ENCODE peak calls at places on chromosome 11, in seven cellular contexts. One of them, this sample, is unnamed. For H3K36me3, the result is how much of the 10 kb centered on the place peaks cover.

GRCh38 chr11:16795146-16795545 is 56.7 kb downstream of the C11orf58 start:
- DNase-seq in tibial nerve: no peak
- DNase-seq in spleen: peak
- DNase-seq in heart left ventricle: no peak
- DNase-seq in ovary: no peak
- DNase-seq in H1: no peak
- DNase-seq in adrenal gland: no peak
- DNase-seq in this sample: no peak

GRCh38 chr11:128582496-128583366 is 4.6 kb downstream of the ETS1 start:
- DNase-seq in tibial nerve: no peak
- DNase-seq in spleen: no peak
- DNase-seq in heart left ventricle: no peak
- DNase-seq in ovary: no peak
- DNase-seq in H1: peak
- DNase-seq in adrenal gland: no peak
- DNase-seq in this sample: peak

GRCh38 chr11:83568474-83568873 is 282.3 kb upstream of the CCDC90B start:
- DNase-seq in tibial nerve: no peak
- DNase-seq in spleen: no peak
- DNase-seq in heart left ventricle: no peak
- DNase-seq in ovary: no peak
- DNase-seq in H1: no peak
- DNase-seq in adrenal gland: no peak
- DNase-seq in this sample: no peak

GRCh38 chr11:66268953-66269906 is 791 bp downstream of the RAB1B start:
- DNase-seq in tibial nerve: no peak
- DNase-seq in spleen: peak
- DNase-seq in heart left ventricle: no peak
- DNase-seq in ovary: no peak
- DNase-seq in H1: no peak
- DNase-seq in adrenal gland: peak
- DNase-seq in this sample: no peak

GRCh38 chr11:1548221-1549070 is 23.6 kb downstream of the DUSP8 start:
- DNase-seq in tibial nerve: no peak
- DNase-seq in spleen: no peak
- DNase-seq in heart left ventricle: peak
- DNase-seq in ovary: peak
- DNase-seq in H1: no peak
- DNase-seq in adrenal gland: peak
- DNase-seq in this sample: peak

GRCh38 chr11:45093761-45094455 is 52.5 kb upstream of the PRDM11 start:
- DNase-seq in tibial nerve: no peak
- DNase-seq in spleen: peak
- DNase-seq in heart left ventricle: no peak
- DNase-seq in ovary: no peak
- DNase-seq in H1: no peak
- DNase-seq in adrenal gland: no peak
- DNase-seq in this sample: no peak

GRCh38 chr11:75625970-75626691 is 42.7 kb downstream of the MAP6 start:
- DNase-seq in tibial nerve: no peak
- DNase-seq in spleen: no peak
- DNase-seq in heart left ventricle: no peak
- DNase-seq in ovary: no peak
- DNase-seq in H1: no peak
- DNase-seq in adrenal gland: no peak
- DNase-seq in this sample: no peak

GRCh38 chr11:47565340-47566165 is at the start of gene PTPMT1:
- DNase-seq in tibial nerve: peak
- DNase-seq in spleen: peak
- DNase-seq in heart left ventricle: peak
- DNase-seq in ovary: peak
- DNase-seq in H1: no peak
- DNase-seq in adrenal gland: peak
- DNase-seq in this sample: peak

GRCh38 chr11:80146231-80146630 is 705.4 kb upstream of the TENM4 start:
- DNase-seq in tibial nerve: no peak
- DNase-seq in spleen: no peak
- DNase-seq in heart left ventricle: no peak
- DNase-seq in ovary: no peak
- DNase-seq in H1: no peak
- DNase-seq in adrenal gland: no peak
- DNase-seq in this sample: no peak

GRCh38 chr11:95088946-95089619 is 563 bp upstream of the ENDOD1 start:
- DNase-seq in tibial nerve: no peak
- DNase-seq in spleen: no peak
- DNase-seq in heart left ventricle: no peak
- DNase-seq in ovary: no peak
- DNase-seq in H1: no peak
- DNase-seq in adrenal gland: no peak
- DNase-seq in this sample: no peak

GRCh38 chr11:69662021-69662698 is 13.0 kb downstream of the LTO1 start:
- DNase-seq in tibial nerve: no peak
- DNase-seq in spleen: peak
- DNase-seq in heart left ventricle: no peak
- DNase-seq in ovary: no peak
- DNase-seq in H1: no peak
- DNase-seq in adrenal gland: no peak
- DNase-seq in this sample: no peak

GRCh38 chr11:13105237-13105844 is 96.2 kb downstream of the RASSF10 start:
- DNase-seq in tibial nerve: no peak
- DNase-seq in spleen: no peak
- DNase-seq in heart left ventricle: peak
- DNase-seq in ovary: peak
- DNase-seq in H1: no peak
- DNase-seq in adrenal gland: no peak
- DNase-seq in this sample: no peak

GRCh38 chr11:15157738-15158137 is 43.0 kb downstream of the INSC start:
- DNase-seq in tibial nerve: no peak
- DNase-seq in spleen: no peak
- DNase-seq in heart left ventricle: no peak
- DNase-seq in ovary: no peak
- DNase-seq in H1: no peak
- DNase-seq in adrenal gland: no peak
- DNase-seq in this sample: no peak

GRCh38 chr11:131678658-131679340 is 308.4 kb downstream of the NTM start:
- DNase-seq in tibial nerve: no peak
- DNase-seq in spleen: no peak
- DNase-seq in heart left ventricle: no peak
- DNase-seq in ovary: no peak
- DNase-seq in H1: no peak
- DNase-seq in adrenal gland: no peak
- DNase-seq in this sample: no peak

GRCh38 chr11:123186291-123186690 is 8.8 kb downstream of the CLMP start:
- DNase-seq in tibial nerve: no peak
- DNase-seq in spleen: no peak
- DNase-seq in heart left ventricle: no peak
- DNase-seq in ovary: no peak
- DNase-seq in H1: no peak
- DNase-seq in adrenal gland: peak
- DNase-seq in this sample: no peak

GRCh38 chr11:65224939-65225283 is 36.9 kb upstream of the POLA2 start:
- DNase-seq in tibial nerve: peak
- DNase-seq in spleen: no peak
- DNase-seq in heart left ventricle: no peak
- DNase-seq in ovary: peak
- DNase-seq in H1: no peak
- DNase-seq in adrenal gland: peak
- DNase-seq in this sample: no peak

GRCh38 chr11:5831196-5831829 is 10.4 kb downstream of the OR52E6 start:
- DNase-seq in tibial nerve: no peak
- DNase-seq in spleen: no peak
- DNase-seq in heart left ventricle: no peak
- DNase-seq in ovary: no peak
- DNase-seq in H1: no peak
- DNase-seq in adrenal gland: no peak
- DNase-seq in this sample: no peak

GRCh38 chr11:118224512-118225180 is at the start of gene JAML:
- DNase-seq in tibial nerve: no peak
- DNase-seq in spleen: no peak
- DNase-seq in heart left ventricle: no peak
- DNase-seq in ovary: no peak
- DNase-seq in H1: no peak
- DNase-seq in adrenal gland: no peak
- DNase-seq in this sample: no peak

GRCh38 chr11:118226294-118226693 is 1.5 kb upstream of the JAML start:
- DNase-seq in tibial nerve: no peak
- DNase-seq in spleen: no peak
- DNase-seq in heart left ventricle: no peak
- DNase-seq in ovary: no peak
- DNase-seq in H1: no peak
- DNase-seq in adrenal gland: peak
- DNase-seq in this sample: peak

GRCh38 chr11:118229274-118229847 is 4.5 kb upstream of the JAML start:
- DNase-seq in tibial nerve: no peak
- DNase-seq in spleen: no peak
- DNase-seq in heart left ventricle: no peak
- DNase-seq in ovary: no peak
- DNase-seq in H1: no peak
- DNase-seq in adrenal gland: no peak
- DNase-seq in this sample: no peak

GRCh38 chr11:118227865-118228785 is 3.3 kb upstream of the JAML start:
- DNase-seq in tibial nerve: no peak
- DNase-seq in spleen: no peak
- DNase-seq in heart left ventricle: no peak
- DNase-seq in ovary: no peak
- DNase-seq in H1: no peak
- DNase-seq in adrenal gland: no peak
- DNase-seq in this sample: no peak

GRCh38 chr11:118226781-118227180 is 2.0 kb upstream of the JAML start:
- DNase-seq in tibial nerve: no peak
- DNase-seq in spleen: no peak
- DNase-seq in heart left ventricle: no peak
- DNase-seq in ovary: no peak
- DNase-seq in H1: no peak
- DNase-seq in adrenal gland: no peak
- DNase-seq in this sample: no peak
- TF ChIP-seq POLR2A in tibial nerve: no peak
- TF ChIP-seq POLR2A in spleen: no peak
- TF ChIP-seq POLR2A in heart left ventricle: no peak
- TF ChIP-seq POLR2A in ovary: no peak
- TF ChIP-seq POLR2A in H1: no peak
- TF ChIP-seq POLR2A in adrenal gland: no peak
- TF ChIP-seq POLR2A in this sample: no peak

GRCh38 chr11:3667149-3668035 is 3.8 kb downstream of the CHRNA10 start:
- DNase-seq in tibial nerve: no peak
- DNase-seq in spleen: no peak
- DNase-seq in heart left ventricle: no peak
- DNase-seq in ovary: no peak
- DNase-seq in H1: no peak
- DNase-seq in adrenal gland: no peak
- DNase-seq in this sample: no peak
- H3K36me3 ChIP-seq in tibial nerve: under half
- H3K36me3 ChIP-seq in spleen: half or more
- H3K36me3 ChIP-seq in heart left ventricle: under half
- H3K36me3 ChIP-seq in ovary: under half
- H3K36me3 ChIP-seq in H1: under half
- H3K36me3 ChIP-seq in adrenal gland: under half
- H3K36me3 ChIP-seq in this sample: under half

GRCh38 chr11:118746988-118747585 is 43.9 kb downstream of the DDX6 start:
- DNase-seq in tibial nerve: no peak
- DNase-seq in spleen: no peak
- DNase-seq in heart left ventricle: no peak
- DNase-seq in ovary: no peak
- DNase-seq in H1: no peak
- DNase-seq in adrenal gland: no peak
- DNase-seq in this sample: no peak
- TF ChIP-seq POLR2A in tibial nerve: no peak
- TF ChIP-seq POLR2A in spleen: no peak
- TF ChIP-seq POLR2A in heart left ventricle: no peak
- TF ChIP-seq POLR2A in ovary: no peak
- TF ChIP-seq POLR2A in H1: no peak
- TF ChIP-seq POLR2A in adrenal gland: no peak
- TF ChIP-seq POLR2A in this sample: no peak

DNA sequence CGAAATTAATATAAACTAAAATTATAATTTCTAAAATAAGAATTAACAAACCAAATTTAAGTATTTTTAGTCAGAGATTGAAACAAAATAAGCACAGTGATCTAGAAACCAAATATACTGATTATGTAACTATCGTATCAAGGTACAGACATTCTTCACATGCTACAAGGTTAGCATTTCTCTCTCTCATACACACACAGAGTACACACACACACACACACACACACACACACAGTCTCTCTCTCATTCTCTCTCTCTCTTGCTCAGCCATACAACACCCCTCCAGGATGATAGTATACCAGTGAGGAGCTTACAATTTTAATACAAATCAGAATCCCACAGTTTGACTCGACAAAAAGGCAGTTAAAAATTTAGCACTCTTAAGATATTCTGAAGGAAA is 66.0 kb downstream of the RDX start:
- DNase-seq in tibial nerve: no peak
- DNase-seq in spleen: no peak
- DNase-seq in heart left ventricle: no peak
- DNase-seq in ovary: no peak
- DNase-seq in H1: no peak
- DNase-seq in adrenal gland: no peak
- DNase-seq in this sample: no peak
- H3K36me3 ChIP-seq in tibial nerve: under half
- H3K36me3 ChIP-seq in spleen: under half
- H3K36me3 ChIP-seq in heart left ventricle: half or more
- H3K36me3 ChIP-seq in ovary: under half
- H3K36me3 ChIP-seq in H1: under half
- H3K36me3 ChIP-seq in adrenal gland: under half
- H3K36me3 ChIP-seq in this sample: under half

GRCh38 chr11:78212586-78213371 is 24.1 kb downstream of the USP35 start:
- DNase-seq in tibial nerve: no peak
- DNase-seq in spleen: no peak
- DNase-seq in heart left ventricle: no peak
- DNase-seq in ovary: no peak
- DNase-seq in H1: no peak
- DNase-seq in adrenal gland: peak
- DNase-seq in this sample: no peak
- TF ChIP-seq POLR2A in tibial nerve: no peak
- TF ChIP-seq POLR2A in spleen: no peak
- TF ChIP-seq POLR2A in heart left ventricle: no peak
- TF ChIP-seq POLR2A in ovary: no peak
- TF ChIP-seq POLR2A in H1: no peak
- TF ChIP-seq POLR2A in adrenal gland: no peak
- TF ChIP-seq POLR2A in this sample: no peak